ENCODE peak calls at places on chromosomes 3 and 15, in nine cellular contexts. F is neural progenitor cell, R is AG04450, Z is body of pancreas, O is AG04449, L is sigmoid colon, S is HFF-Myc, U is astrocyte of the spinal cord, E is pancreas. A is an unnamed sample.
A peak's percentile ranks its signal among the peaks of the same experiment; 100 is the strongest.

GRCh38 chr15:101609742-101610627 is 42.2 kb downstream of the TM2D3 start:
- DNase-seq in F (no peak), R (no peak), Z (no peak), O (no peak), L (no peak), S (no peak), U (no peak), E (peak; percentile 40), A (no peak)

GRCh38 chr15:71588746-71589145 is 221.6 kb upstream of the NR2E3 start:
- DNase-seq in F (no peak), R (peak; percentile 32), Z (no peak), O (no peak), L (no peak), S (peak; percentile 38), U (peak; percentile 86), E (no peak), A (peak; percentile 30)

GRCh38 chr3:137163241-137163916 is 205.6 kb downstream of the IL20RB start:
- DNase-seq in F (peak; percentile 72), R (no peak), Z (no peak), O (no peak), L (no peak), S (no peak), U (no peak), E (no peak), A (no peak)

GRCh38 chr3:101809178-101810022 is 30.4 kb downstream of the NXPE3 start:
- DNase-seq in F (peak; percentile 65), R (no peak), Z (peak; percentile 43), O (no peak), L (no peak), S (peak; percentile 20), U (peak; percentile 51), E (no peak), A (no peak)

GRCh38 chr3:185066251-185066650 is 86.6 kb downstream of the C3orf70 start:
- DNase-seq in F (no peak), R (no peak), Z (no peak), O (no peak), L (no peak), S (no peak), U (no peak), E (no peak), A (no peak)

GRCh38 chr3:134883697-134884385 is 88.8 kb downstream of the EPHB1 start:
- DNase-seq in F (no peak), R (no peak), Z (no peak), O (no peak), L (no peak), S (no peak), U (no peak), E (no peak), A (no peak)

GRCh38 chr15:96703087-96703486 is 372.6 kb downstream of the NR2F2 start:
- DNase-seq in F (peak; percentile 49), R (no peak), Z (no peak), O (no peak), L (no peak), S (no peak), U (no peak), E (no peak), A (no peak)

GRCh38 chr15:41577863-41578735 is 19.1 kb downstream of the TYRO3 start:
- DNase-seq in F (no peak), R (no peak), Z (no peak), O (no peak), L (no peak), S (no peak), U (no peak), E (no peak), A (no peak)

GRCh38 chr3:170689218-170689874 is 103.5 kb upstream of the SLC7A14 start:
- DNase-seq in F (peak; percentile 17), R (peak; percentile 68), Z (no peak), O (peak; percentile 87), L (no peak), S (peak; percentile 79), U (peak; percentile 67), E (no peak), A (peak; percentile 70)

GRCh38 chr15:40875996-40876740 is 2.1 kb upstream of the RHOV start:
- DNase-seq in F (no peak), R (no peak), Z (no peak), O (no peak), L (no peak), S (no peak), U (no peak), E (no peak), A (no peak)

GRCh38 chr3:172658344-172659245 is 52.3 kb downstream of the NCEH1 start:
- DNase-seq in F (no peak), R (peak; percentile 94), Z (peak; percentile 27), O (peak; percentile 87), L (no peak), S (peak; percentile 90), U (peak; percentile 98), E (no peak), A (peak; percentile 96)

GRCh38 chr3:158492685-158493084 is 78.3 kb upstream of the MLF1 start:
- DNase-seq in F (no peak), R (no peak), Z (no peak), O (no peak), L (no peak), S (no peak), U (no peak), E (no peak), A (no peak)

GRCh38 chr15:24017470-24017869 is 330.4 kb upstream of the NDN start:
- DNase-seq in F (no peak), R (no peak), Z (no peak), O (no peak), L (no peak), S (no peak), U (no peak), E (no peak), A (no peak)

GRCh38 chr15:64931381-64931780 is 19.7 kb downstream of the ANKDD1A start:
- DNase-seq in F (no peak), R (no peak), Z (no peak), O (no peak), L (no peak), S (no peak), U (no peak), E (no peak), A (no peak)

GRCh38 chr15:94671845-94672524 is 440.6 kb downstream of the MCTP2 start:
- DNase-seq in F (peak; percentile 81), R (peak; percentile 3), Z (no peak), O (no peak), L (peak; percentile 68), S (no peak), U (peak; percentile 62), E (no peak), A (no peak)

GRCh38 chr3:122942937-122943827 is 84.4 kb downstream of the SEMA5B start:
- DNase-seq in F (peak; percentile 89), R (peak; percentile 11), Z (peak; percentile 80), O (no peak), L (no peak), S (peak; percentile 11), U (peak; percentile 39), E (peak; percentile 90), A (no peak)

GRCh38 chr3:182921665-182922355 is 58.5 kb downstream of the DCUN1D1 start:
- DNase-seq in F (no peak), R (no peak), Z (no peak), O (no peak), L (no peak), S (no peak), U (peak; percentile 13), E (no peak), A (no peak)

GRCh38 chr3:44021646-44022594 is 219.8 kb upstream of the TOPAZ1 start:
- DNase-seq in F (peak; percentile 67), R (no peak), Z (no peak), O (no peak), L (no peak), S (no peak), U (peak; percentile 33), E (no peak), A (no peak)

GRCh38 chr15:68415501-68416157 is 16.3 kb downstream of the ITGA11 start:
- DNase-seq in F (no peak), R (no peak), Z (no peak), O (no peak), L (peak; percentile 74), S (no peak), U (no peak), E (no peak), A (no peak)

GRCh38 chr3:18425641-18426403 is 683 bp upstream of the SATB1 start:
- DNase-seq in F (peak; percentile 73), R (no peak), Z (peak; percentile 78), O (no peak), L (peak; percentile 67), S (no peak), U (no peak), E (peak; percentile 90), A (no peak)

GRCh38 chr3:114299925-114300624 is 6.2 kb downstream of the TIGIT start:
- DNase-seq in F (no peak), R (no peak), Z (no peak), O (no peak), L (no peak), S (no peak), U (no peak), E (no peak), A (no peak)

GRCh38 chr3:3086239-3086638 is 23.9 kb downstream of the IL5RA start:
- DNase-seq in F (no peak), R (no peak), Z (no peak), O (no peak), L (no peak), S (no peak), U (no peak), E (no peak), A (no peak)
- TF ChIP-seq CTCF in F (no peak), R (no peak), Z (no peak), O (no peak), L (no peak), S (no peak), U (no peak), E (no peak), A (no peak)

GRCh38 chr3:177491301-177492031 is 294.2 kb upstream of the TBL1XR1 start:
- DNase-seq in F (no peak), R (no peak), Z (no peak), O (no peak), L (no peak), S (no peak), U (peak; percentile 41), E (no peak), A (no peak)
- H3K4me3 ChIP-seq in F (no peak overlapping the region), R (no peak overlapping the region), Z (no peak overlapping the region), O (no peak overlapping the region), L (no peak overlapping the region), S (no peak overlapping the region), U (no peak overlapping the region), E (no peak overlapping the region), A (no peak overlapping the region)

DNA sequence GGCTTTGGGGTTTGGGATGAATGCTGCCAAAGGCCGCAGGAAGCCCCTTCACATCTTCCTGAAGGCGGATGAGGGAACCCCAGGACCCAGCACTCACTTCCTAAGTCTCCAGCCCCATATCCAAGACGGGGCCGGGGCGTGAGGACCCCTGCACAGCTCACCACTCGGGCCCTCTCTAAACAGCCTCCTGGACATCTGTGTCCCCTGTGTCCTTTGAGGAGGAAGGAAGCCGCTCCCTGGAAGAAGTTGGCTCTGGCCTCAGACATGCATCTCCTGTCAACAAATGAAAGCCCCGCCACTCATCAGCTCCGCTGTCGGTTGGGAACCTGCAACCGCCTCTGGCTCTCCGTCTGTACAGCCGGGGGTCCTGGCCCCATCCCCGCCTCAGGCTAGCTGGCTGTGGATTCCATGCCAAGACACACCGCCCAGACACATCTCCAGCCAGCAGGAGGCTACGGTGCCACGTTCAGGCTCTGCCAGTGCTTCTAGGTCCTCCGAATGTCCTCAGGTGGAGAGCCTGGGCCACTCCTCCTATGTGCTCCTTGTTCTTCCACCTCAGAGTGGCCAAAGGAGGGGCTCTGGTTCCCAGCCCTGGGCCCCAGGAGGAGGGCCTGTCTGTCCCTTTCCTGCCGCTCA is 140.0 kb upstream of the MEF2A start:
- DNase-seq in F (no peak), R (no peak), Z (no peak), O (no peak), L (peak; percentile 61), S (no peak), U (no peak), E (peak; percentile 45), A (no peak)
- TF ChIP-seq CTCF in F (no peak), R (no peak), Z (no peak), O (peak; percentile 14), L (no peak), S (no peak), U (no peak), E (no peak), A (peak; percentile 12)

GRCh38 chr3:189122526-189123205 is 49.1 kb upstream of the TPRG1 start:
- DNase-seq in F (no peak), R (no peak), Z (no peak), O (no peak), L (no peak), S (no peak), U (no peak), E (no peak), A (no peak)
- H3K4me3 ChIP-seq in F (no peak overlapping the region), R (no peak overlapping the region), Z (no peak overlapping the region), O (no peak overlapping the region), L (no peak overlapping the region), S (no peak overlapping the region), U (no peak overlapping the region), E (no peak overlapping the region), A (no peak overlapping the region)